ENCODE peak calls at places on chromosomes 12 and 14, in five cellular contexts. W, P, F, E and D are unnamed samples. For H3K4me1 and H3K36me3, the result is how much of the 10 kb centered on the place peaks cover.

GRCh38 chr12:52910248-52910883 is 5.5 kb upstream of the KRT8 start:
- DNase-seq in W (no peak), P (no peak), F (peak), E (no peak), D (no peak)

GRCh38 chr12:110345176-110345651 is 58.3 kb downstream of the ANAPC7 start:
- DNase-seq in W (no peak), P (no peak), F (peak), E (no peak), D (no peak)

GRCh38 chr14:101511620-101512395 is 49.5 kb upstream of the DIO3 start:
- DNase-seq in W (no peak), P (no peak), F (no peak), E (no peak), D (no peak)

GRCh38 chr14:103136076-103136340 is 12.7 kb downstream of the TNFAIP2 start:
- DNase-seq in W (no peak), P (no peak), F (no peak), E (no peak), D (no peak)

GRCh38 chr12:68904351-68904982 is 28.5 kb downstream of the CPM start:
- DNase-seq in W (no peak), P (no peak), F (no peak), E (no peak), D (no peak)

GRCh38 chr12:45575417-45575816 is 154.1 kb upstream of the ARID2 start:
- DNase-seq in W (no peak), P (no peak), F (no peak), E (no peak), D (no peak)

GRCh38 chr14:96888593-96888992 is 91.4 kb downstream of the VRK1 start:
- DNase-seq in W (no peak), P (no peak), F (peak), E (peak), D (no peak)

GRCh38 chr14:38129705-38130104 is 78.0 kb upstream of the SSTR1 start:
- DNase-seq in W (no peak), P (no peak), F (no peak), E (no peak), D (peak)

GRCh38 chr14:103594265-103594664 is 31.5 kb downstream of the COA8 start:
- DNase-seq in W (peak), P (peak), F (no peak), E (peak), D (no peak)

GRCh38 chr14:22319526-22320352 is 269.3 kb downstream of the DAD1 start:
- DNase-seq in W (peak), P (no peak), F (peak), E (no peak), D (peak)

GRCh38 chr12:130666645-130667044 is 49.5 kb downstream of the RIMBP2 start:
- DNase-seq in W (no peak), P (no peak), F (no peak), E (no peak), D (no peak)

DNA sequence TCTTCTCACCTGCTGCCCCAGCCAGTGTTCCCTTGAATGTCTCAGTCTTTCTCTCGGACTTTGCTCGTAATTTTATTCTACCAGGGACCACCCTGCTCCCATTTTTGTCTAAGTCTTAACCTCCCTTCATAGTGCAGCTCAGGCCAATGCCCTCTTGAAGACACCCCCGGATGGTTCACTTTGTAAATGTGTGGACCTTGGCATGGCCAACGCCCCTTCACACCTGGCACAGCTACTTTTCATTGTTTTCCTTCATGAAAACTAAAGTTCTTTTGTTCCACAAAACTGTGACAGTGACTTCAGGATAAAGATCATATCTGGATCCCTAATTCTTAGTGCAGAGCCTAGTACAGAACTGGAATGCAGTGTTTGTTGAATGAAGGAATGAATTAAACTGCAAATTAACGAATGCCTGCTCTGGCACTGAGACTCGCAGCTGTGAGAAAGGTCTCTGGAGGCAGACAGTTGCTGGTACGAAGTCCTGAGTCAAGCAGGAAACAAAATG is 3.5 kb upstream of the RNASE4 start:
- DNase-seq in W (no peak), P (no peak), F (no peak), E (no peak), D (no peak)
- H3K27ac ChIP-seq in W (peak), P (peak), F (peak), E (no peak), D (peak)

GRCh38 chr14:95156153-95156764 is 1.1 kb downstream of the DICER1 start:
- DNase-seq in W (no peak), P (no peak), F (peak), E (no peak), D (no peak)

GRCh38 chr14:95157195-95157986 is at the start of gene DICER1:
- DNase-seq in W (peak), P (peak), F (peak), E (peak), D (peak)

GRCh38 chr14:95156765-95157194 is 549 bp downstream of the DICER1 start:
- DNase-seq in W (peak), P (peak), F (peak), E (no peak), D (no peak)

GRCh38 chr14:95153866-95154265 is 3.5 kb downstream of the DICER1 start:
- DNase-seq in W (no peak), P (no peak), F (no peak), E (no peak), D (no peak)

GRCh38 chr14:95155044-95155443 is 2.3 kb downstream of the DICER1 start:
- DNase-seq in W (no peak), P (no peak), F (no peak), E (no peak), D (no peak)
- H3K4me1 ChIP-seq in W (under half), P (half or more), F (half or more), E (under half), D (under half)

GRCh38 chr12:112425582-112426382 is 7.0 kb downstream of the PTPN11 start:
- DNase-seq in W (no peak), P (no peak), F (no peak), E (no peak), D (no peak)
- H3K36me3 ChIP-seq in W (under half), P (under half), F (under half), E (under half), D (under half)

GRCh38 chr14:91330111-91330696 is 85.7 kb upstream of the GPR68 start:
- DNase-seq in W (no peak), P (no peak), F (no peak), E (no peak), D (no peak)
- H3K27ac ChIP-seq in W (no peak), P (no peak), F (no peak), E (no peak), D (peak)

DNA sequence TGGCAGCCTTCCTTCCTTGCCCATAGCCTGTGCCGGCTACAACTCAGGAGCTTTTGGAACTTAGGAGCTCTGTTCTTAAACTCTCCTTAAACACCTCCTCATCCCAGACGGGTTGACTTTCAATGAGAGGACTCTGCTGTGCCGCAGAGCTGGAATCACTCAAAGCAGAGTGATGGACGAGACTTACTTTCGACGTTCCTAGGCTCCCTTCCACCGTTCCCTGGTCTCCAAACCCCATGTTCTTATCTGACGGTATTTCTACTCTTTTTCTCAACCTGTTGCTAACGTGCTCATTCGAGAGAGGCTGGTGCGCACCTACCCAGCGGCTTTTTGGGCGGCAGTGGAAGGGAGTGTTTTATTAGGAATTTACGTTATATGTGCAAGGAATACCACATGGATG is 232.7 kb downstream of the CACNA1C start:
- DNase-seq in W (no peak), P (no peak), F (no peak), E (no peak), D (no peak)
- H3K4me1 ChIP-seq in W (under half), P (half or more), F (under half), E (under half), D (under half)